ENCODE peak calls at places on chromosomes 1 and 21, in seven cellular contexts. D, H, B, U, M, J and N are unnamed samples.
A peak's percentile ranks its signal among the peaks of the same experiment; 100 is the strongest.

GRCh38 chr21:28822882-28823335 is 169.8 kb downstream of the LTN1 start:
- DNase-seq in D (peak; percentile 63), H (no peak), B (peak; percentile 39), U (no peak), M (no peak), J (no peak), N (no peak)

GRCh38 chr1:201022824-201023516 is 544 bp downstream of the KIF21B start:
- DNase-seq in D (no peak), H (no peak), B (no peak), U (peak; percentile 57), M (no peak), J (no peak), N (no peak)

GRCh38 chr1:42767510-42767924 is 468 bp downstream of the C1orf50 start:
- DNase-seq in D (peak; percentile 19), H (no peak), B (no peak), U (no peak), M (no peak), J (no peak), N (no peak)

GRCh38 chr21:43759651-43760050 is 16.5 kb downstream of the CSTB start:
- DNase-seq in D (no peak), H (no peak), B (no peak), U (no peak), M (no peak), J (no peak), N (no peak)

GRCh38 chr1:39272027-39272790 is 67.7 kb downstream of the MACF1 start:
- DNase-seq in D (no peak), H (no peak), B (peak; percentile 33), U (no peak), M (no peak), J (no peak), N (no peak)

GRCh38 chr1:210360852-210361477 is 32.3 kb downstream of the HHAT start:
- DNase-seq in D (peak; percentile 73), H (no peak), B (peak; percentile 69), U (peak; percentile 47), M (peak; percentile 38), J (no peak), N (no peak)

GRCh38 chr1:94095112-94095637 is 25.8 kb downstream of the ABCA4 start:
- DNase-seq in D (peak; percentile 93), H (peak; percentile 11), B (peak; percentile 89), U (no peak), M (peak; percentile 51), J (peak; percentile 92), N (peak; percentile 82)

GRCh38 chr1:222618880-222619321 is 1.0 kb downstream of the MIA3 start:
- DNase-seq in D (peak; percentile 50), H (no peak), B (peak; percentile 48), U (peak; percentile 63), M (peak; percentile 18), J (no peak), N (no peak)

GRCh38 chr1:172423336-172423735 is 2.9 kb downstream of the C1orf105 start:
- DNase-seq in D (no peak), H (no peak), B (no peak), U (no peak), M (no peak), J (no peak), N (no peak)

GRCh38 chr1:86146566-86146965 is 10.0 kb downstream of the COL24A1 start:
- DNase-seq in D (no peak), H (no peak), B (no peak), U (no peak), M (no peak), J (no peak), N (no peak)

GRCh38 chr1:59143824-59144223 is 153.1 kb upstream of the FGGY start:
- DNase-seq in D (peak; percentile 44), H (no peak), B (peak; percentile 67), U (no peak), M (no peak), J (no peak), N (no peak)

GRCh38 chr1:59144959-59145358 is 151.9 kb upstream of the FGGY start:
- DNase-seq in D (no peak), H (no peak), B (no peak), U (no peak), M (no peak), J (no peak), N (no peak)

GRCh38 chr1:59142663-59143487 is 154.0 kb upstream of the FGGY start:
- DNase-seq in D (peak; percentile 96), H (no peak), B (peak; percentile 99), U (peak; percentile 30), M (peak; percentile 27), J (no peak), N (no peak)

GRCh38 chr1:59146651-59147358 is 150.1 kb upstream of the FGGY start:
- DNase-seq in D (peak; percentile 40), H (no peak), B (peak; percentile 54), U (peak; percentile 61), M (peak; percentile 51), J (peak; percentile 83), N (peak; percentile 76)

DNA sequence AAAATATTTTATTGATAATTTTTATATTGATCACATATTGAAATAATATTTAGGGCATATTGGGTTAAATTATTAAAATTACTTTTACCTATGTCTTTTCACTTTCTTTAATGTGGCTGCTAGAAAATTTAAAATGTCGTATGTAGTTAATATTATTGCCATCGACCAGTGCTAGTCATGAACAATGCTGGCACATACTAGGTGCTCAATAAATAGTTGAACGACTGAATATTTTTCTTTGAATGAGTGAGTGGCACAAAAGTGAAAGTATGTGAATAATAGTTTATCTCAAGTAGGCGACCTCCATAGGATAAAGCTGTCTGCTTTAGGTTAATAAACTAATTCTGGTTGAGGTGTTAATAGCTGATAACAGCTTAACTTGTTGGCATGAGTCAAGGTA is 150.8 kb upstream of the FGGY start:
- DNase-seq in D (no peak), H (no peak), B (no peak), U (no peak), M (no peak), J (no peak), N (no peak)
- H3K4me3 ChIP-seq in D (no peak overlapping the region), H (peak overlapping the region; percentile 75), B (peak overlapping the region; percentile 23), U (no peak overlapping the region), M (peak overlapping the region; percentile 80), J (peak overlapping the region; percentile 62), N (peak overlapping the region; percentile 71)

GRCh38 chr1:44678120-44678519 is 3.6 kb downstream of the ARMH1 start:
- DNase-seq in D (no peak), H (no peak), B (no peak), U (no peak), M (no peak), J (no peak), N (no peak)

GRCh38 chr1:44675186-44675585 is 672 bp downstream of the ARMH1 start:
- DNase-seq in D (no peak), H (no peak), B (no peak), U (no peak), M (no peak), J (no peak), N (no peak)

GRCh38 chr1:44677201-44677520 is 2.6 kb downstream of the ARMH1 start:
- DNase-seq in D (peak; percentile 72), H (no peak), B (peak; percentile 70), U (peak; percentile 77), M (peak; percentile 73), J (no peak), N (no peak)

GRCh38 chr1:44678626-44679025 is 4.1 kb downstream of the ARMH1 start:
- DNase-seq in D (no peak), H (no peak), B (no peak), U (no peak), M (no peak), J (no peak), N (no peak)

DNA sequence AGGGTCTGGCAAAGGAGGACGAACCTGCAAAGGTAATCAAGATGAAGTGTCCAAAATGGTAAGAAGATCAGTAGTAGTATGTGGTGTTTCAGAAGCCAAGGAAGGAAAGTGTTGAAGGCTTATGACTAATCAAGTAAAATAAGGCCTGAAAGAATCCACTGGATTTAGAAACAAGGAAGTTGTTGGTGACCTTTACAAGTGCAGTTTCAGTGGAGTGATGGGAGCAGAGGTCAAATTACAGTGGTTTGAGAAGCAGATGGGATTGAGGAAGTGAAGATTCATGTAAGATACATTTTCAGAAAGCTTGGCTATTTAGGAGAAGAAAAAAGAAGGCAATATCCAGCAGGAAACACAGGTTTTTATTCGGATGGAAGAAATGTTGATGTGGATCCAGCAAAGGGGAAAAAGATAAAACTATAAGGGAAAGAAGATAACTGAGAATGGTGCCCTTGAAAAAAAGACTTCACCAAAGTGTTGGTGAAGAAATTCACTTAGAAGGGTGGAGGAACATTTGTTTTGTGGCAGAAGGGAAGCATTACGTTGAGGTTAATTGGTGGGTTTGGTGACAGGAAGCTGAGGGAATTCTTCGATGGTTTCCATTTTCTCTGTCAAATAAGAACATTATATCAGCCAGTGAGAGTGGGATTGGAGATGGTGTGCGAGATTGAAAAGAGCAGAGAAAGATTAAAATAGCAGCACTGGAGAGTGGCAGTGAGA is 2.1 kb downstream of the ARMH1 start:
- DNase-seq in D (peak; percentile 67), H (no peak), B (peak; percentile 79), U (peak; percentile 94), M (no peak), J (no peak), N (no peak)
- H3K4me3 ChIP-seq in D (no peak overlapping the region), H (no peak overlapping the region), B (no peak overlapping the region), U (no peak overlapping the region), M (no peak overlapping the region), J (no peak overlapping the region), N (no peak overlapping the region)

DNA sequence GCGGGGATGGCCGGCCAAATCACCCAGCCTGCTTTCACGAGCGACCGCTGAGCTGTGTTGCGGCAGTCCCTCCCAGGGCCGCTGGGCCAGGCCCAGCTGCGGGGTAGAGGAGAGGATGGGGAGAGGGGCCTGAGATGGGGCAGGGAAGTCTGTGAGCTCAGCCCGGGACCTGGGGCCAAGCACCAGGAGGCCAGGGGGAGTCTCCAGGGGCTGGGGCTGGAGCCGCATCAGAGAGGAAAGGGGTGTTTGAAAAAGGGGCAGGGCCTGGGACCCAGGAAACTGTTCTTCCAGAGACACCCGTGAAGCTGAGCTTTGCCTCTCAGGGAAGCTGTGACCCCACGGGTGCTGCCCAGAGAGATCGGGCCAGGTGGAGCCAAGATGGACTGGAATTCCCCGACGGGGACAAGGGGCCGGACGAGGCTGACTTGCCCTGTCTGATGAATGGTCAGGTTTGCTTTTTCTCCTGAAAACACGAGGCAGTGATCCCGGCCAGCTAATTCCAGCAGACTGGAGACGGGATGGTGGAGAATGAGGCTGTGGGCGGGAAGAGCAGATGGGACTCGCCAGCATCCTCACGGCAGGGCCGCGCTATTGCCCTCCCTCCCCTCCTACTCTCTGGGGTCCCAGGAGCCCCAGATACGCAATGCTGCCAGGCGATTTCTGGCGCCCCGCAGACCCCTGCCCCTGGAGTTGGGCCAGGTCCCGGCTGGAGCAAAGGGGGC is 40.3 kb upstream of the COL18A1 start:
- DNase-seq in D (peak; percentile 84), H (no peak), B (peak; percentile 92), U (no peak), M (no peak), J (peak; percentile 77), N (peak; percentile 63)
- H3K4me3 ChIP-seq in D (no peak overlapping the region), H (peak overlapping the region; percentile 57), B (peak overlapping the region; percentile 0), U (no peak overlapping the region), M (no peak overlapping the region), J (peak overlapping the region; percentile 7), N (peak overlapping the region; percentile 11)

GRCh38 chr1:8284167-8284566 is 33.7 kb upstream of the SLC45A1 start:
- DNase-seq in D (peak; percentile 69), H (no peak), B (peak; percentile 62), U (no peak), M (no peak), J (no peak), N (no peak)

GRCh38 chr1:8281843-8282509 is 35.9 kb upstream of the SLC45A1 start:
- DNase-seq in D (no peak), H (no peak), B (no peak), U (peak; percentile 16), M (peak; percentile 75), J (no peak), N (no peak)

GRCh38 chr1:8285965-8286364 is 31.9 kb upstream of the SLC45A1 start:
- DNase-seq in D (no peak), H (no peak), B (no peak), U (no peak), M (no peak), J (no peak), N (no peak)

GRCh38 chr1:8285103-8285502 is 32.8 kb upstream of the SLC45A1 start:
- DNase-seq in D (no peak), H (no peak), B (no peak), U (no peak), M (no peak), J (no peak), N (no peak)

GRCh38 chr1:8283058-8283884 is 34.6 kb upstream of the SLC45A1 start:
- DNase-seq in D (no peak), H (no peak), B (no peak), U (peak; percentile 66), M (peak; percentile 40), J (no peak), N (no peak)
- H3K4me3 ChIP-seq in D (no peak overlapping the region), H (no peak overlapping the region), B (no peak overlapping the region), U (no peak overlapping the region), M (no peak overlapping the region), J (no peak overlapping the region), N (no peak overlapping the region)